ENCODE peak calls at places on chromosomes 6 and 20, in nine cellular contexts. W, U, J, S, B, N, R, C and K are unnamed samples.

GRCh38 chr6:9745966-9746365 is 668.9 kb downstream of the TFAP2A start:
- DNase-seq in N (no peak), S (no peak), U (no peak), R (no peak), C (peak; percentile 33), W (no peak), J (no peak), B (no peak), K (no peak)

GRCh38 chr6:118869894-118870665 is 23.9 kb upstream of the ASF1A start:
- DNase-seq in R (no peak), S (no peak), W (no peak), C (peak; percentile 14), B (no peak), U (no peak), J (no peak), N (no peak), K (no peak)

GRCh38 chr20:57346477-57346876 is 4.6 kb upstream of the RAE1 start:
- DNase-seq in J (peak; percentile 30), B (no peak), R (peak; percentile 50), U (peak; percentile 85), S (peak; percentile 86), N (peak; percentile 41), C (peak; percentile 84), W (peak; percentile 33), K (peak; percentile 25)

GRCh38 chr20:6863355-6863754 is 95.9 kb downstream of the BMP2 start:
- DNase-seq in R (no peak), S (no peak), B (no peak), J (no peak), U (no peak), C (no peak), W (no peak), N (no peak), K (no peak)

GRCh38 chr6:83378621-83379388 is 52.0 kb downstream of the ME1 start:
- DNase-seq in C (peak; percentile 74), N (no peak), S (peak; percentile 88), W (no peak), B (no peak), R (peak; percentile 22), U (no peak), J (peak; percentile 61), K (no peak)

GRCh38 chr20:19729672-19730071 is 28.4 kb upstream of the RIN2 start:
- DNase-seq in R (no peak), W (no peak), C (no peak), S (no peak), B (no peak), U (no peak), N (no peak), J (no peak), K (no peak)

GRCh38 chr20:48467622-48468021 is 360.2 kb downstream of the PREX1 start:
- DNase-seq in B (peak; percentile 35), R (no peak), S (no peak), C (peak; percentile 6), W (no peak), U (no peak), N (peak; percentile 34), J (no peak), K (no peak)

GRCh38 chr6:50030777-50031562 is 9.2 kb upstream of the DEFB110 start:
- DNase-seq in U (peak; percentile 58), R (no peak), N (no peak), C (peak; percentile 40), S (peak; percentile 1), B (no peak), J (no peak), W (no peak), K (no peak)

GRCh38 chr6:147043994-147044477 is 160.2 kb upstream of the STXBP5 start:
- DNase-seq in S (peak; percentile 15), N (no peak), R (peak; percentile 47), C (no peak), J (no peak), W (no peak), U (no peak), B (no peak), K (no peak)

GRCh38 chr20:44886276-44886671 is 769 bp downstream of the YWHAB start:
- DNase-seq in U (no peak), S (no peak), R (no peak), C (peak; percentile 11), N (no peak), J (no peak), W (no peak), B (no peak), K (no peak)

GRCh38 chr6:6751197-6751596 is 162.7 kb downstream of the LY86 start:
- DNase-seq in B (no peak), N (no peak), W (no peak), C (no peak), J (no peak), R (no peak), U (no peak), S (no peak), K (no peak)

GRCh38 chr6:2522521-2522920 is 228.2 kb downstream of the MYLK4 start:
- DNase-seq in S (peak; percentile 9), B (no peak), C (peak; percentile 75), N (no peak), R (peak; percentile 60), U (no peak), J (peak; percentile 51), W (no peak), K (no peak)

GRCh38 chr6:128168244-128168643 is 267.4 kb upstream of the THEMIS start:
- DNase-seq in S (no peak), C (peak; percentile 24), U (no peak), J (no peak), B (no peak), W (no peak), N (no peak), R (no peak), K (no peak)

GRCh38 chr6:118813795-118814194 is 80.2 kb upstream of the ASF1A start:
- DNase-seq in U (no peak), R (no peak), N (no peak), J (peak; percentile 26), C (peak; percentile 69), W (no peak), S (peak; percentile 32), B (no peak), K (no peak)

GRCh38 chr6:15952231-15953151 is 176.4 kb upstream of the MYLIP start:
- DNase-seq in N (no peak), R (no peak), C (no peak), J (no peak), B (no peak), S (no peak), U (no peak), W (no peak), K (no peak)

GRCh38 chr6:61940919-61941318 is 345.1 kb downstream of the KHDRBS2 start:
- DNase-seq in B (no peak), W (no peak), N (no peak), R (no peak), S (no peak), U (no peak), J (no peak), C (no peak), K (no peak)

GRCh38 chr6:36666726-36667591 is 11.6 kb upstream of the CDKN1A start:
- DNase-seq in S (peak; percentile 98), W (no peak), R (no peak), B (peak; percentile 89), C (peak; percentile 79), U (peak; percentile 78), N (no peak), J (peak; percentile 89), K (no peak)

GRCh38 chr6:132490024-132490423 is 22.9 kb downstream of the STX7 start:
- DNase-seq in J (no peak), R (no peak), U (no peak), W (no peak), B (no peak), C (peak; percentile 66), N (no peak), S (peak; percentile 75), K (no peak)

GRCh38 chr6:42163941-42164340 is 9.2 kb upstream of the GUCA1A start:
- DNase-seq in W (no peak), B (no peak), U (no peak), R (no peak), C (no peak), S (peak; percentile 82), J (no peak), N (no peak), K (no peak)

GRCh38 chr6:120826253-120826652 is 508.0 kb downstream of the TBC1D32 start:
- DNase-seq in U (peak; percentile 65), C (peak; percentile 16), S (no peak), W (no peak), J (no peak), R (no peak), N (no peak), B (no peak), K (no peak)